ENCODE peak calls at places on chromosomes 6 and 20, in six cellular contexts. T is neuronal stem cell, Z is H1, L is mesenchymal stem cell, F is H9, M is trophoblast cell. O is an unnamed sample.

GRCh38 chr20:48455606-48456360 is 372.0 kb downstream of the PREX1 start:
- DNase-seq in T (no peak), L (no peak), M (no peak), F (no peak), Z (no peak), O (no peak)

GRCh38 chr20:41411458-41411857 is 44.8 kb upstream of the EMILIN3 start:
- DNase-seq in T (no peak), M (no peak), F (no peak), L (peak; percentile 30), Z (no peak), O (peak; percentile 28)

GRCh38 chr6:106094964-106095335 is 8.8 kb downstream of the PRDM1 start:
- DNase-seq in L (no peak), T (no peak), M (no peak), F (no peak), Z (no peak), O (no peak)

GRCh38 chr6:169324661-169325459 is 71.2 kb upstream of the THBS2 start:
- DNase-seq in L (no peak), M (no peak), T (no peak), Z (no peak), F (no peak), O (no peak)

GRCh38 chr20:5703542-5704215 is 46.5 kb upstream of the SHLD1 start:
- DNase-seq in F (no peak), L (no peak), M (no peak), T (no peak), Z (no peak), O (no peak)

GRCh38 chr6:78844899-78845298 is 22.5 kb upstream of the IRAK1BP1 start:
- DNase-seq in F (no peak), Z (no peak), L (no peak), T (no peak), M (no peak), O (no peak)

GRCh38 chr6:143689852-143690251 is 12.1 kb downstream of the PHACTR2 start:
- DNase-seq in L (no peak), Z (no peak), M (peak; percentile 50), F (no peak), T (no peak), O (no peak)

GRCh38 chr6:28635547-28636158 is 110.0 kb downstream of the GPX5 start:
- DNase-seq in M (no peak), Z (no peak), F (peak; percentile 39), T (no peak), L (no peak), O (no peak)

GRCh38 chr20:16412896-16413295 is 160.4 kb downstream of the KIF16B start:
- DNase-seq in L (no peak), F (no peak), T (no peak), Z (no peak), M (no peak), O (no peak)

GRCh38 chr6:24631671-24632070 is 14.3 kb downstream of the KIAA0319 start:
- DNase-seq in T (no peak), Z (no peak), F (no peak), L (no peak), M (no peak), O (no peak)

GRCh38 chr20:32052090-32052791 is at the start of gene HCK:
- DNase-seq in Z (no peak), L (no peak), M (no peak), T (no peak), F (no peak), O (no peak)
- H2AFZ ChIP-seq in Z (no peak within 1 kb of the TSS), L (peak within 1 kb of the TSS; percentile 19), M (peak within 1 kb of the TSS; percentile 18), T (peak within 1 kb of the TSS; percentile 53), F (peak within 1 kb of the TSS; percentile 25), O (peak within 1 kb of the TSS; percentile 39)

DNA sequence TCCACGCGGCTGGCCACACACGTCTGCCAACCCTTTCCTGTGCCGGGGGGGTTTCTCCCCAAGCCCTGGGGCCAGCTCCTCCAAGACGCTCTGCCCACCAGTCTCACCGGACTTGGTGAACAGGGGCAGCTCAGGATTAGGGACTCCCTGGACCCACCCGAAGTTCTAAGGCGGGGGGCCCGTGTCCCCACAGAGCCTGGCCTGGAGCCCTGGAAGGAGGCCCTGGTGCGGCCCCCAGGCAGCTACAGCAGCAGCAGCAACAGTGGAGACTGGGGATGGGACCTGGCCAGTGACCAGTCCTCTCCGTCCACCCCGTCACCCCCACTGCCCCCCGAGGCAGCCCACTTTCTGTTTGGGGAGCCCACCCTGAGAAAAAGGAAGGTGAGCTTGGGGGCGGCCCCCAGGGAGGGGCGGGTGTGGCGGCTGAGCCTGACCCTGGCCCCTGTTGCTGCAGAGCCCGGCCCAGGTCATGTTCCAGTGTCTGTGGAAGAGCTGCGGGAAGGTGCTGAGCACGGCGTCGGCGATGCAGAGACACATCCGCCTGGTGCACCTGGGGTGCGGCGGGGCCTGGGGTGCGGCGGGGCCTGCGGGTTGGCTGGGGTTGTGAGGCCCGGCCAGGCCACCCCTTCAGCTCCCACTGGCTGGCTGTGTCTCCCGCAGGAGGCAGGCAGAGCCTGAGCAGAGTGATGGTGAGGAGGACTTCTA is 2.3 kb downstream of the SLC2A4RG start:
- DNase-seq in T (no peak), L (no peak), Z (no peak), F (no peak), M (no peak), O (no peak)
- H3K23ac ChIP-seq in T (peak overlapping the region; percentile 96), L (no peak overlapping the region), Z (no peak overlapping the region), F (no peak overlapping the region), M (no peak overlapping the region), O (peak overlapping the region; percentile 41)

GRCh38 chr6:62441182-62441581 is 155.2 kb upstream of the KHDRBS2 start:
- DNase-seq in M (no peak), T (no peak), Z (no peak), F (no peak), L (no peak), O (no peak)
- H2AFZ ChIP-seq in M (no peak overlapping the region), T (no peak overlapping the region), Z (no peak overlapping the region), F (no peak overlapping the region), L (peak overlapping the region; percentile 63), O (no peak overlapping the region)

DNA sequence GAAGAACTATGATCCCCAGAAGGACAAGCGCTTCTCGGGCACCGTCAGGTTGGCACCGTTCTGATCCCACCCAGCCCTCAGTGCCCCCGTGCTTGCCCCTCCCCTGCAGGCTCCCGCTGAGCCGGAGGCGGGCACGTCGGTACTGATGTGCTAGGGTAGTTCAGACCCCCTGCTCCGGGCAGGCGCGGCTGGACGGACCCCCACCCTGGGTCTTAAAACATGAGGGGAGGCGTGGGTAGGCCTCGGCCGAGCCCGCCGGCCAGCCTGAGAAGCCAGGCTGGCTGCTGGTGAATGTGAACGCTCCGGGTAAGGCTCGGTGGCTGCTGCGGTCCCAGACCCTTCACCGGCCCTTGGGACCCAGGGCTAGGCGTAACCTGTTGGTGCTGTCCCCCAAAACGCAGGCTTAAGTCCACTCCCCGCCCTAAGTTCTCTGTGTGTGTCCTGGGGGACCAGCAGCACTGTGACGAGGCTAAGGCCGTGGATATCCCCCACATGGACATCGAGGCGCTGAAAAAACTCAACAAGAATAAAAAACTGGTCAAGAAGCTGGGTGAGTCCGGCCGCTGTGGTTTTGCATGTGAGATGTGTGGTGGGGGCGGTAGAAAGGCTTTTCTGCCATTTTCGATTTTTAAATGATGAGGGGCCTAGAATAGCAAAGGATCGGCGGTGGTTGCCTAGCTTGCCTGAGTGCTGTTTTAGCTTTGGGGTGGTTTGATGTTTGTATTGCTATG is 944 bp downstream of the RPL10A start:
- DNase-seq in T (no peak), Z (no peak), F (no peak), L (no peak), M (no peak), O (no peak)
- H3K23ac ChIP-seq in T (peak overlapping the region; percentile 99), Z (no peak overlapping the region), F (no peak overlapping the region), L (peak overlapping the region; percentile 66), M (no peak overlapping the region), O (peak overlapping the region; percentile 93)

GRCh38 chr6:10412948-10413849 is 1.7 kb downstream of the TFAP2A start:
- DNase-seq in L (no peak), Z (no peak), T (no peak), M (peak; percentile 85), F (peak; percentile 64), O (no peak)
- H2AFZ ChIP-seq in L (peak overlapping the region; percentile 51), Z (no peak overlapping the region), T (peak overlapping the region; percentile 84), M (peak overlapping the region; percentile 76), F (no peak overlapping the region), O (peak overlapping the region; percentile 90)

DNA sequence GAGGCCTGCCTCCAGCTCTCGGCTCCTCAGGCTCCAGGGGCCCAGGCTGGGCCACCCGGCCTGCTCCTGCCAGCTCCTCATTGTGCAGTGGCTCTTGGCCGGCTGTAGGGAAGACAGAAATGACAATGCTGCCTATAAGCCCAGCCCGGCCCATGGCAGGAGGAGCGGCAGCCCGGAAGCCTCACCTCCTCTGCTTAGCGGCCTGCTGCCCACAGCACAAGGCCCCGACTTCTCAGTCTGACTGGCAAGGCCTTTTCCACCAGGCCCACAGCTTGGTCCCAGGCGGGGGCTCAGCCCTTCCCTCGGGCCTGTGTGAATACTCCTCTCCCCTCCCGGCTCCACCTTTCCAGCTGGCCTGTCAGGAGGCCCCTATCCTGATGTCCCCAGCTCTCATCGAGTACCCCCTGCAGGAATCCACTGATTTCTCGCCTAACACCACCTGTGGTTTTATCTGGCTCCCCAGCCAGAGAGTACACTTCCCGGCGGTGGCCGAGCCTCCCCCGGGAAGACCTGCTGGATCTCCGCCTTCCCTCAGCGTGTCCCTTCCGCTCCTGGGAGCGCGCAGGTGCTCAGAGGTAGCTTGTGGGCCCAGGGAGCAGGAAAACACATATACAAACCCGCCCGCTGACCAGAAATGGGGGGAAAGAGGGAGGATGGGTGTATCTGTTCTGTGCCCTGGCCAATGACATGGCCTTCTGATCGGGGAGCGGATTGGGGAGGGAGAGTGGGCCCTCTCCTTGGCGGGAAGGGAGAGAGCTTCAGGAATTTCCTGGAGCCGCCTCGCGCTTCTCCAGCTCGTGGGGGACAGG is 963 bp downstream of the DDRGK1 start:
- DNase-seq in L (peak; percentile 25), F (no peak), M (no peak), T (no peak), Z (no peak), O (no peak)
- H3K23ac ChIP-seq in L (peak overlapping the region; percentile 41), F (no peak overlapping the region), M (no peak overlapping the region), T (peak overlapping the region; percentile 95), Z (no peak overlapping the region), O (peak overlapping the region; percentile 71)

GRCh38 chr6:141593311-141593710 is 539.4 kb upstream of the GJE1 start:
- DNase-seq in F (no peak), Z (no peak), M (no peak), L (no peak), T (no peak), O (no peak)

DNA sequence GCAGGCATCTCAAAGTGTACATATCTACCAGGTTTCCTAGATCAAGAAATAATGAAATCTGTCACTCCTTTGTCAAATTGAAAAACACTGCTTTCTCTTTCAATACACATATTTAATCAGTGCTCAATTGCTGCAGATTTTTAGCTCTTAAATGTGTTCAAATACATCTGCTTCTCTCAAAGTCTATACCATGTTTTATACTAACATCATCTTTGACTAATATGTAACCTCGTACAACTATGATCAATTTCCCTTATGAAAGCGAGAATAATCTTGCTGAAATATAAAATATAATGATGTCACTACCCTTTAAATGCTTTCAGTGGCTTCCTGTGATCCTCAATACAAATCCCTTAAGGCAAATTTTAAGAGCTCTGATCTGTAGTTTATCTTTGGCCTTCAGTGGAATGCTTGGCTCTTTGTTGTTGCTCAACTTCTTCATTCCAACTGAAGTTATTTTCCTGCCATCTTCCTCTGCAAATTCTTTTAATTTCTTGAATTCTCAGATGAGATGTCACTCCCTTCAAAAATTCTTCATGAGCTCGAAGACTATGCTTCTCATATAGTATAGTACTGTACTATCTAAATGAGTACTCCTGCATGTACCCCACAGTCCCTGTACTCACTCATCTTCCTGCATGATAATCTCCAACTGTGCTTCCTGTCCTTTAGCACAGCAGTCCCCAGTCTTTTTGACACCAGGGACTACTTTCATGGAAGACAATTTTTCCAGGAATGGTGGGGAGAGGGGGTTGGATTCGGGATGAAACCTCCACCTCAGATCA is 545.1 kb upstream of the GJE1 start:
- DNase-seq in L (peak; percentile 33), M (peak; percentile 58), T (no peak), Z (no peak), F (no peak), O (peak; percentile 81)
- H2AFZ ChIP-seq in L (no peak overlapping the region), M (no peak overlapping the region), T (no peak overlapping the region), Z (no peak overlapping the region), F (no peak overlapping the region), O (peak overlapping the region; percentile 36)

O was measured in IMR-90.